ENCODE peak calls at places on chromosomes 3 and 15, in four cellular contexts. One of them, this sample, is unnamed.

GRCh38 chr3:133914839-133915600 is 19.3 kb upstream of the RAB6B start:
- DNase-seq in mesothelial cell of epicardium: no peak
- DNase-seq in stimulated activated CD8-positive, alpha-beta memory T cell treated with anti-CD3 and anti-CD28 coated beads, Interleukin-4, amount 100 ng/mL, for 1 hour: no peak
- DNase-seq in activated T-helper 1 cell treated with anti-CD3 and anti-CD28 coated beads, Interleukin-12 subunit alpha, Interleukin-12 subunit beta, Interleukin-2, Interleukin-4 antibody, amounts not matched to agents 30 ng/mL and 10 ng/mL and 1 ng/mL, durations not matched to agents 14 hours and 24 hours and 36 hours: no peak
- DNase-seq in this sample: no peak

GRCh38 chr15:50210462-50211264 is 28.7 kb downstream of the SLC27A2 start:
- DNase-seq in activated T-helper 1 cell treated with anti-CD3 and anti-CD28 coated beads, Interleukin-12 subunit alpha, Interleukin-12 subunit beta, Interleukin-2, Interleukin-4 antibody, amounts not matched to agents 30 ng/mL and 10 ng/mL and 1 ng/mL, durations not matched to agents 14 hours and 24 hours and 36 hours: no peak
- DNase-seq in mesothelial cell of epicardium: no peak
- DNase-seq in stimulated activated CD8-positive, alpha-beta memory T cell treated with anti-CD3 and anti-CD28 coated beads, Interleukin-4, amount 100 ng/mL, for 1 hour: no peak
- DNase-seq in this sample: no peak

GRCh38 chr3:113698891-113699465 is 2.5 kb upstream of the USF3 start:
- DNase-seq in mesothelial cell of epicardium: no peak
- DNase-seq in activated T-helper 1 cell treated with anti-CD3 and anti-CD28 coated beads, Interleukin-12 subunit alpha, Interleukin-12 subunit beta, Interleukin-2, Interleukin-4 antibody, amounts not matched to agents 30 ng/mL and 10 ng/mL and 1 ng/mL, durations not matched to agents 14 hours and 24 hours and 36 hours: no peak
- DNase-seq in stimulated activated CD8-positive, alpha-beta memory T cell treated with anti-CD3 and anti-CD28 coated beads, Interleukin-4, amount 100 ng/mL, for 1 hour: no peak
- DNase-seq in this sample: no peak

GRCh38 chr15:43204016-43204901 is 16.6 kb downstream of the EPB42 start:
- DNase-seq in activated T-helper 1 cell treated with anti-CD3 and anti-CD28 coated beads, Interleukin-12 subunit alpha, Interleukin-12 subunit beta, Interleukin-2, Interleukin-4 antibody, amounts not matched to agents 30 ng/mL and 10 ng/mL and 1 ng/mL, durations not matched to agents 14 hours and 24 hours and 36 hours: peak; percentile 24
- DNase-seq in stimulated activated CD8-positive, alpha-beta memory T cell treated with anti-CD3 and anti-CD28 coated beads, Interleukin-4, amount 100 ng/mL, for 1 hour: peak; percentile 24
- DNase-seq in mesothelial cell of epicardium: no peak
- DNase-seq in this sample: peak; percentile 73

GRCh38 chr3:111368061-111368460 is 173.9 kb upstream of the CD96 start:
- DNase-seq in mesothelial cell of epicardium: no peak
- DNase-seq in stimulated activated CD8-positive, alpha-beta memory T cell treated with anti-CD3 and anti-CD28 coated beads, Interleukin-4, amount 100 ng/mL, for 1 hour: no peak
- DNase-seq in activated T-helper 1 cell treated with anti-CD3 and anti-CD28 coated beads, Interleukin-12 subunit alpha, Interleukin-12 subunit beta, Interleukin-2, Interleukin-4 antibody, amounts not matched to agents 30 ng/mL and 10 ng/mL and 1 ng/mL, durations not matched to agents 14 hours and 24 hours and 36 hours: no peak
- DNase-seq in this sample: no peak

GRCh38 chr3:87398226-87398774 is 121.9 kb upstream of the POU1F1 start:
- DNase-seq in activated T-helper 1 cell treated with anti-CD3 and anti-CD28 coated beads, Interleukin-12 subunit alpha, Interleukin-12 subunit beta, Interleukin-2, Interleukin-4 antibody, amounts not matched to agents 30 ng/mL and 10 ng/mL and 1 ng/mL, durations not matched to agents 14 hours and 24 hours and 36 hours: no peak
- DNase-seq in mesothelial cell of epicardium: no peak
- DNase-seq in stimulated activated CD8-positive, alpha-beta memory T cell treated with anti-CD3 and anti-CD28 coated beads, Interleukin-4, amount 100 ng/mL, for 1 hour: no peak
- DNase-seq in this sample: no peak

GRCh38 chr3:48536116-48536515 is 20.5 kb downstream of the PFKFB4 start:
- DNase-seq in stimulated activated CD8-positive, alpha-beta memory T cell treated with anti-CD3 and anti-CD28 coated beads, Interleukin-4, amount 100 ng/mL, for 1 hour: no peak
- DNase-seq in mesothelial cell of epicardium: no peak
- DNase-seq in activated T-helper 1 cell treated with anti-CD3 and anti-CD28 coated beads, Interleukin-12 subunit alpha, Interleukin-12 subunit beta, Interleukin-2, Interleukin-4 antibody, amounts not matched to agents 30 ng/mL and 10 ng/mL and 1 ng/mL, durations not matched to agents 14 hours and 24 hours and 36 hours: no peak
- DNase-seq in this sample: no peak

GRCh38 chr15:57284535-57284934 is 91.8 kb upstream of the CGNL1 start:
- DNase-seq in activated T-helper 1 cell treated with anti-CD3 and anti-CD28 coated beads, Interleukin-12 subunit alpha, Interleukin-12 subunit beta, Interleukin-2, Interleukin-4 antibody, amounts not matched to agents 30 ng/mL and 10 ng/mL and 1 ng/mL, durations not matched to agents 14 hours and 24 hours and 36 hours: no peak
- DNase-seq in stimulated activated CD8-positive, alpha-beta memory T cell treated with anti-CD3 and anti-CD28 coated beads, Interleukin-4, amount 100 ng/mL, for 1 hour: no peak
- DNase-seq in mesothelial cell of epicardium: no peak
- DNase-seq in this sample: no peak

GRCh38 chr3:64939309-64939708 is 251.5 kb upstream of the ADAMTS9 start:
- DNase-seq in stimulated activated CD8-positive, alpha-beta memory T cell treated with anti-CD3 and anti-CD28 coated beads, Interleukin-4, amount 100 ng/mL, for 1 hour: no peak
- DNase-seq in activated T-helper 1 cell treated with anti-CD3 and anti-CD28 coated beads, Interleukin-12 subunit alpha, Interleukin-12 subunit beta, Interleukin-2, Interleukin-4 antibody, amounts not matched to agents 30 ng/mL and 10 ng/mL and 1 ng/mL, durations not matched to agents 14 hours and 24 hours and 36 hours: no peak
- DNase-seq in mesothelial cell of epicardium: no peak
- DNase-seq in this sample: no peak

GRCh38 chr3:195080125-195080524 is 190.8 kb downstream of the XXYLT1 start:
- DNase-seq in stimulated activated CD8-positive, alpha-beta memory T cell treated with anti-CD3 and anti-CD28 coated beads, Interleukin-4, amount 100 ng/mL, for 1 hour: no peak
- DNase-seq in activated T-helper 1 cell treated with anti-CD3 and anti-CD28 coated beads, Interleukin-12 subunit alpha, Interleukin-12 subunit beta, Interleukin-2, Interleukin-4 antibody, amounts not matched to agents 30 ng/mL and 10 ng/mL and 1 ng/mL, durations not matched to agents 14 hours and 24 hours and 36 hours: no peak
- DNase-seq in mesothelial cell of epicardium: no peak
- DNase-seq in this sample: no peak

GRCh38 chr15:80779658-80780415 is 667 bp downstream of the CEMIP start:
- DNase-seq in mesothelial cell of epicardium: no peak
- DNase-seq in stimulated activated CD8-positive, alpha-beta memory T cell treated with anti-CD3 and anti-CD28 coated beads, Interleukin-4, amount 100 ng/mL, for 1 hour: no peak
- DNase-seq in activated T-helper 1 cell treated with anti-CD3 and anti-CD28 coated beads, Interleukin-12 subunit alpha, Interleukin-12 subunit beta, Interleukin-2, Interleukin-4 antibody, amounts not matched to agents 30 ng/mL and 10 ng/mL and 1 ng/mL, durations not matched to agents 14 hours and 24 hours and 36 hours: no peak
- DNase-seq in this sample: peak; percentile 31

GRCh38 chr15:57509965-57510364 is 81.7 kb upstream of the MYZAP start:
- DNase-seq in activated T-helper 1 cell treated with anti-CD3 and anti-CD28 coated beads, Interleukin-12 subunit alpha, Interleukin-12 subunit beta, Interleukin-2, Interleukin-4 antibody, amounts not matched to agents 30 ng/mL and 10 ng/mL and 1 ng/mL, durations not matched to agents 14 hours and 24 hours and 36 hours: no peak
- DNase-seq in mesothelial cell of epicardium: no peak
- DNase-seq in stimulated activated CD8-positive, alpha-beta memory T cell treated with anti-CD3 and anti-CD28 coated beads, Interleukin-4, amount 100 ng/mL, for 1 hour: no peak
- DNase-seq in this sample: no peak

GRCh38 chr3:108416111-108416869 is 94.1 kb downstream of the MYH15 start:
- DNase-seq in stimulated activated CD8-positive, alpha-beta memory T cell treated with anti-CD3 and anti-CD28 coated beads, Interleukin-4, amount 100 ng/mL, for 1 hour: no peak
- DNase-seq in activated T-helper 1 cell treated with anti-CD3 and anti-CD28 coated beads, Interleukin-12 subunit alpha, Interleukin-12 subunit beta, Interleukin-2, Interleukin-4 antibody, amounts not matched to agents 30 ng/mL and 10 ng/mL and 1 ng/mL, durations not matched to agents 14 hours and 24 hours and 36 hours: no peak
- DNase-seq in mesothelial cell of epicardium: no peak
- DNase-seq in this sample: no peak

GRCh38 chr3:11154036-11154952 is at the start of gene HRH1:
- DNase-seq in mesothelial cell of epicardium: no peak
- DNase-seq in activated T-helper 1 cell treated with anti-CD3 and anti-CD28 coated beads, Interleukin-12 subunit alpha, Interleukin-12 subunit beta, Interleukin-2, Interleukin-4 antibody, amounts not matched to agents 30 ng/mL and 10 ng/mL and 1 ng/mL, durations not matched to agents 14 hours and 24 hours and 36 hours: no peak
- DNase-seq in stimulated activated CD8-positive, alpha-beta memory T cell treated with anti-CD3 and anti-CD28 coated beads, Interleukin-4, amount 100 ng/mL, for 1 hour: no peak
- DNase-seq in this sample: peak; percentile 30

GRCh38 chr3:69787436-69788168 is 48.3 kb downstream of the MITF start:
- DNase-seq in activated T-helper 1 cell treated with anti-CD3 and anti-CD28 coated beads, Interleukin-12 subunit alpha, Interleukin-12 subunit beta, Interleukin-2, Interleukin-4 antibody, amounts not matched to agents 30 ng/mL and 10 ng/mL and 1 ng/mL, durations not matched to agents 14 hours and 24 hours and 36 hours: no peak
- DNase-seq in stimulated activated CD8-positive, alpha-beta memory T cell treated with anti-CD3 and anti-CD28 coated beads, Interleukin-4, amount 100 ng/mL, for 1 hour: no peak
- DNase-seq in mesothelial cell of epicardium: no peak
- DNase-seq in this sample: no peak

GRCh38 chr3:115792206-115792955 is 169.1 kb downstream of the GAP43 start:
- DNase-seq in stimulated activated CD8-positive, alpha-beta memory T cell treated with anti-CD3 and anti-CD28 coated beads, Interleukin-4, amount 100 ng/mL, for 1 hour: no peak
- DNase-seq in mesothelial cell of epicardium: no peak
- DNase-seq in activated T-helper 1 cell treated with anti-CD3 and anti-CD28 coated beads, Interleukin-12 subunit alpha, Interleukin-12 subunit beta, Interleukin-2, Interleukin-4 antibody, amounts not matched to agents 30 ng/mL and 10 ng/mL and 1 ng/mL, durations not matched to agents 14 hours and 24 hours and 36 hours: peak; percentile 8
- DNase-seq in this sample: no peak

GRCh38 chr3:178353292-178353814 is 182.9 kb upstream of the KCNMB2 start:
- DNase-seq in mesothelial cell of epicardium: no peak
- DNase-seq in stimulated activated CD8-positive, alpha-beta memory T cell treated with anti-CD3 and anti-CD28 coated beads, Interleukin-4, amount 100 ng/mL, for 1 hour: no peak
- DNase-seq in activated T-helper 1 cell treated with anti-CD3 and anti-CD28 coated beads, Interleukin-12 subunit alpha, Interleukin-12 subunit beta, Interleukin-2, Interleukin-4 antibody, amounts not matched to agents 30 ng/mL and 10 ng/mL and 1 ng/mL, durations not matched to agents 14 hours and 24 hours and 36 hours: no peak
- DNase-seq in this sample: peak; percentile 15

GRCh38 chr3:177646749-177647148 is 449.5 kb upstream of the TBL1XR1 start:
- DNase-seq in stimulated activated CD8-positive, alpha-beta memory T cell treated with anti-CD3 and anti-CD28 coated beads, Interleukin-4, amount 100 ng/mL, for 1 hour: no peak
- DNase-seq in activated T-helper 1 cell treated with anti-CD3 and anti-CD28 coated beads, Interleukin-12 subunit alpha, Interleukin-12 subunit beta, Interleukin-2, Interleukin-4 antibody, amounts not matched to agents 30 ng/mL and 10 ng/mL and 1 ng/mL, durations not matched to agents 14 hours and 24 hours and 36 hours: peak; percentile 4
- DNase-seq in mesothelial cell of epicardium: no peak
- DNase-seq in this sample: no peak

GRCh38 chr15:39132071-39132470 is 448.8 kb upstream of the THBS1 start:
- DNase-seq in stimulated activated CD8-positive, alpha-beta memory T cell treated with anti-CD3 and anti-CD28 coated beads, Interleukin-4, amount 100 ng/mL, for 1 hour: no peak
- DNase-seq in mesothelial cell of epicardium: no peak
- DNase-seq in activated T-helper 1 cell treated with anti-CD3 and anti-CD28 coated beads, Interleukin-12 subunit alpha, Interleukin-12 subunit beta, Interleukin-2, Interleukin-4 antibody, amounts not matched to agents 30 ng/mL and 10 ng/mL and 1 ng/mL, durations not matched to agents 14 hours and 24 hours and 36 hours: no peak
- DNase-seq in this sample: no peak

GRCh38 chr3:128698211-128699011 is 27.6 kb upstream of the RAB7A start:
- DNase-seq in stimulated activated CD8-positive, alpha-beta memory T cell treated with anti-CD3 and anti-CD28 coated beads, Interleukin-4, amount 100 ng/mL, for 1 hour: no peak
- DNase-seq in activated T-helper 1 cell treated with anti-CD3 and anti-CD28 coated beads, Interleukin-12 subunit alpha, Interleukin-12 subunit beta, Interleukin-2, Interleukin-4 antibody, amounts not matched to agents 30 ng/mL and 10 ng/mL and 1 ng/mL, durations not matched to agents 14 hours and 24 hours and 36 hours: no peak
- DNase-seq in mesothelial cell of epicardium: peak; percentile 27
- DNase-seq in this sample: peak; percentile 50

GRCh38 chr15:36579792-36580431 is 486 bp downstream of the CDIN1 start:
- DNase-seq in activated T-helper 1 cell treated with anti-CD3 and anti-CD28 coated beads, Interleukin-12 subunit alpha, Interleukin-12 subunit beta, Interleukin-2, Interleukin-4 antibody, amounts not matched to agents 30 ng/mL and 10 ng/mL and 1 ng/mL, durations not matched to agents 14 hours and 24 hours and 36 hours: no peak
- DNase-seq in mesothelial cell of epicardium: no peak
- DNase-seq in stimulated activated CD8-positive, alpha-beta memory T cell treated with anti-CD3 and anti-CD28 coated beads, Interleukin-4, amount 100 ng/mL, for 1 hour: no peak
- DNase-seq in this sample: no peak

GRCh38 chr3:166071-166470 is 30.5 kb upstream of the CHL1 start:
- DNase-seq in stimulated activated CD8-positive, alpha-beta memory T cell treated with anti-CD3 and anti-CD28 coated beads, Interleukin-4, amount 100 ng/mL, for 1 hour: no peak
- DNase-seq in activated T-helper 1 cell treated with anti-CD3 and anti-CD28 coated beads, Interleukin-12 subunit alpha, Interleukin-12 subunit beta, Interleukin-2, Interleukin-4 antibody, amounts not matched to agents 30 ng/mL and 10 ng/mL and 1 ng/mL, durations not matched to agents 14 hours and 24 hours and 36 hours: no peak
- DNase-seq in mesothelial cell of epicardium: no peak
- DNase-seq in this sample: no peak

GRCh38 chr15:52351206-52351907 is 55.8 kb upstream of the MYO5C start:
- DNase-seq in mesothelial cell of epicardium: no peak
- DNase-seq in stimulated activated CD8-positive, alpha-beta memory T cell treated with anti-CD3 and anti-CD28 coated beads, Interleukin-4, amount 100 ng/mL, for 1 hour: no peak
- DNase-seq in activated T-helper 1 cell treated with anti-CD3 and anti-CD28 coated beads, Interleukin-12 subunit alpha, Interleukin-12 subunit beta, Interleukin-2, Interleukin-4 antibody, amounts not matched to agents 30 ng/mL and 10 ng/mL and 1 ng/mL, durations not matched to agents 14 hours and 24 hours and 36 hours: no peak
- DNase-seq in this sample: no peak

GRCh38 chr3:32325957-32326356 is 65.7 kb upstream of the CMTM7 start:
- DNase-seq in activated T-helper 1 cell treated with anti-CD3 and anti-CD28 coated beads, Interleukin-12 subunit alpha, Interleukin-12 subunit beta, Interleukin-2, Interleukin-4 antibody, amounts not matched to agents 30 ng/mL and 10 ng/mL and 1 ng/mL, durations not matched to agents 14 hours and 24 hours and 36 hours: no peak
- DNase-seq in stimulated activated CD8-positive, alpha-beta memory T cell treated with anti-CD3 and anti-CD28 coated beads, Interleukin-4, amount 100 ng/mL, for 1 hour: no peak
- DNase-seq in mesothelial cell of epicardium: no peak
- DNase-seq in this sample: peak; percentile 23

GRCh38 chr3:149214702-149215101 is 6.9 kb downstream of the CP start:
- DNase-seq in stimulated activated CD8-positive, alpha-beta memory T cell treated with anti-CD3 and anti-CD28 coated beads, Interleukin-4, amount 100 ng/mL, for 1 hour: no peak
- DNase-seq in mesothelial cell of epicardium: no peak
- DNase-seq in activated T-helper 1 cell treated with anti-CD3 and anti-CD28 coated beads, Interleukin-12 subunit alpha, Interleukin-12 subunit beta, Interleukin-2, Interleukin-4 antibody, amounts not matched to agents 30 ng/mL and 10 ng/mL and 1 ng/mL, durations not matched to agents 14 hours and 24 hours and 36 hours: no peak
- DNase-seq in this sample: no peak

GRCh38 chr3:106963446-106963845 is 413.8 kb upstream of the CCDC54 start:
- DNase-seq in activated T-helper 1 cell treated with anti-CD3 and anti-CD28 coated beads, Interleukin-12 subunit alpha, Interleukin-12 subunit beta, Interleukin-2, Interleukin-4 antibody, amounts not matched to agents 30 ng/mL and 10 ng/mL and 1 ng/mL, durations not matched to agents 14 hours and 24 hours and 36 hours: no peak
- DNase-seq in mesothelial cell of epicardium: no peak
- DNase-seq in stimulated activated CD8-positive, alpha-beta memory T cell treated with anti-CD3 and anti-CD28 coated beads, Interleukin-4, amount 100 ng/mL, for 1 hour: no peak
- DNase-seq in this sample: no peak

GRCh38 chr3:119240101-119240581 is 537 bp downstream of the B4GALT4 start:
- DNase-seq in activated T-helper 1 cell treated with anti-CD3 and anti-CD28 coated beads, Interleukin-12 subunit alpha, Interleukin-12 subunit beta, Interleukin-2, Interleukin-4 antibody, amounts not matched to agents 30 ng/mL and 10 ng/mL and 1 ng/mL, durations not matched to agents 14 hours and 24 hours and 36 hours: peak; percentile 28
- DNase-seq in stimulated activated CD8-positive, alpha-beta memory T cell treated with anti-CD3 and anti-CD28 coated beads, Interleukin-4, amount 100 ng/mL, for 1 hour: no peak
- DNase-seq in mesothelial cell of epicardium: no peak
- DNase-seq in this sample: peak; percentile 14

GRCh38 chr3:105493305-105493892 is 126.7 kb downstream of the ALCAM start:
- DNase-seq in mesothelial cell of epicardium: no peak
- DNase-seq in activated T-helper 1 cell treated with anti-CD3 and anti-CD28 coated beads, Interleukin-12 subunit alpha, Interleukin-12 subunit beta, Interleukin-2, Interleukin-4 antibody, amounts not matched to agents 30 ng/mL and 10 ng/mL and 1 ng/mL, durations not matched to agents 14 hours and 24 hours and 36 hours: no peak
- DNase-seq in stimulated activated CD8-positive, alpha-beta memory T cell treated with anti-CD3 and anti-CD28 coated beads, Interleukin-4, amount 100 ng/mL, for 1 hour: no peak
- DNase-seq in this sample: no peak

GRCh38 chr3:122332551-122332950 is 7.5 kb downstream of the CSTA start:
- DNase-seq in activated T-helper 1 cell treated with anti-CD3 and anti-CD28 coated beads, Interleukin-12 subunit alpha, Interleukin-12 subunit beta, Interleukin-2, Interleukin-4 antibody, amounts not matched to agents 30 ng/mL and 10 ng/mL and 1 ng/mL, durations not matched to agents 14 hours and 24 hours and 36 hours: no peak
- DNase-seq in stimulated activated CD8-positive, alpha-beta memory T cell treated with anti-CD3 and anti-CD28 coated beads, Interleukin-4, amount 100 ng/mL, for 1 hour: no peak
- DNase-seq in mesothelial cell of epicardium: no peak
- DNase-seq in this sample: no peak

GRCh38 chr3:8856721-8857120 is 87.3 kb upstream of the OXTR start:
- DNase-seq in activated T-helper 1 cell treated with anti-CD3 and anti-CD28 coated beads, Interleukin-12 subunit alpha, Interleukin-12 subunit beta, Interleukin-2, Interleukin-4 antibody, amounts not matched to agents 30 ng/mL and 10 ng/mL and 1 ng/mL, durations not matched to agents 14 hours and 24 hours and 36 hours: no peak
- DNase-seq in mesothelial cell of epicardium: no peak
- DNase-seq in stimulated activated CD8-positive, alpha-beta memory T cell treated with anti-CD3 and anti-CD28 coated beads, Interleukin-4, amount 100 ng/mL, for 1 hour: no peak
- DNase-seq in this sample: no peak

GRCh38 chr15:59105839-59106238 is 893 bp downstream of the CCNB2 start:
- DNase-seq in stimulated activated CD8-positive, alpha-beta memory T cell treated with anti-CD3 and anti-CD28 coated beads, Interleukin-4, amount 100 ng/mL, for 1 hour: no peak
- DNase-seq in mesothelial cell of epicardium: no peak
- DNase-seq in activated T-helper 1 cell treated with anti-CD3 and anti-CD28 coated beads, Interleukin-12 subunit alpha, Interleukin-12 subunit beta, Interleukin-2, Interleukin-4 antibody, amounts not matched to agents 30 ng/mL and 10 ng/mL and 1 ng/mL, durations not matched to agents 14 hours and 24 hours and 36 hours: no peak
- DNase-seq in this sample: peak; percentile 2

GRCh38 chr15:69718916-69719315 is 266.3 kb downstream of the RPLP1 start:
- DNase-seq in stimulated activated CD8-positive, alpha-beta memory T cell treated with anti-CD3 and anti-CD28 coated beads, Interleukin-4, amount 100 ng/mL, for 1 hour: no peak
- DNase-seq in mesothelial cell of epicardium: no peak
- DNase-seq in activated T-helper 1 cell treated with anti-CD3 and anti-CD28 coated beads, Interleukin-12 subunit alpha, Interleukin-12 subunit beta, Interleukin-2, Interleukin-4 antibody, amounts not matched to agents 30 ng/mL and 10 ng/mL and 1 ng/mL, durations not matched to agents 14 hours and 24 hours and 36 hours: no peak
- DNase-seq in this sample: no peak

GRCh38 chr3:127671523-127672428 is 976 bp upstream of the ABTB1 start:
- DNase-seq in mesothelial cell of epicardium: no peak
- DNase-seq in stimulated activated CD8-positive, alpha-beta memory T cell treated with anti-CD3 and anti-CD28 coated beads, Interleukin-4, amount 100 ng/mL, for 1 hour: no peak
- DNase-seq in activated T-helper 1 cell treated with anti-CD3 and anti-CD28 coated beads, Interleukin-12 subunit alpha, Interleukin-12 subunit beta, Interleukin-2, Interleukin-4 antibody, amounts not matched to agents 30 ng/mL and 10 ng/mL and 1 ng/mL, durations not matched to agents 14 hours and 24 hours and 36 hours: peak; percentile 17
- DNase-seq in this sample: peak; percentile 28

GRCh38 chr3:150384517-150385212 is 23.4 kb upstream of the TSC22D2 start:
- DNase-seq in activated T-helper 1 cell treated with anti-CD3 and anti-CD28 coated beads, Interleukin-12 subunit alpha, Interleukin-12 subunit beta, Interleukin-2, Interleukin-4 antibody, amounts not matched to agents 30 ng/mL and 10 ng/mL and 1 ng/mL, durations not matched to agents 14 hours and 24 hours and 36 hours: peak; percentile 36
- DNase-seq in stimulated activated CD8-positive, alpha-beta memory T cell treated with anti-CD3 and anti-CD28 coated beads, Interleukin-4, amount 100 ng/mL, for 1 hour: no peak
- DNase-seq in mesothelial cell of epicardium: no peak
- DNase-seq in this sample: no peak

GRCh38 chr15:29103825-29104565 is 165.6 kb downstream of the NSMCE3 start:
- DNase-seq in activated T-helper 1 cell treated with anti-CD3 and anti-CD28 coated beads, Interleukin-12 subunit alpha, Interleukin-12 subunit beta, Interleukin-2, Interleukin-4 antibody, amounts not matched to agents 30 ng/mL and 10 ng/mL and 1 ng/mL, durations not matched to agents 14 hours and 24 hours and 36 hours: peak; percentile 38
- DNase-seq in stimulated activated CD8-positive, alpha-beta memory T cell treated with anti-CD3 and anti-CD28 coated beads, Interleukin-4, amount 100 ng/mL, for 1 hour: no peak
- DNase-seq in mesothelial cell of epicardium: peak; percentile 70
- DNase-seq in this sample: peak; percentile 92

GRCh38 chr15:39287322-39288195 is 293.3 kb upstream of the THBS1 start:
- DNase-seq in activated T-helper 1 cell treated with anti-CD3 and anti-CD28 coated beads, Interleukin-12 subunit alpha, Interleukin-12 subunit beta, Interleukin-2, Interleukin-4 antibody, amounts not matched to agents 30 ng/mL and 10 ng/mL and 1 ng/mL, durations not matched to agents 14 hours and 24 hours and 36 hours: no peak
- DNase-seq in stimulated activated CD8-positive, alpha-beta memory T cell treated with anti-CD3 and anti-CD28 coated beads, Interleukin-4, amount 100 ng/mL, for 1 hour: no peak
- DNase-seq in mesothelial cell of epicardium: no peak
- DNase-seq in this sample: peak; percentile 5

GRCh38 chr15:92112711-92113110 is 259.2 kb downstream of the SLCO3A1 start:
- DNase-seq in mesothelial cell of epicardium: no peak
- DNase-seq in stimulated activated CD8-positive, alpha-beta memory T cell treated with anti-CD3 and anti-CD28 coated beads, Interleukin-4, amount 100 ng/mL, for 1 hour: no peak
- DNase-seq in activated T-helper 1 cell treated with anti-CD3 and anti-CD28 coated beads, Interleukin-12 subunit alpha, Interleukin-12 subunit beta, Interleukin-2, Interleukin-4 antibody, amounts not matched to agents 30 ng/mL and 10 ng/mL and 1 ng/mL, durations not matched to agents 14 hours and 24 hours and 36 hours: no peak
- DNase-seq in this sample: no peak

GRCh38 chr15:95712785-95713184 is 617.7 kb upstream of the NR2F2 start:
- DNase-seq in activated T-helper 1 cell treated with anti-CD3 and anti-CD28 coated beads, Interleukin-12 subunit alpha, Interleukin-12 subunit beta, Interleukin-2, Interleukin-4 antibody, amounts not matched to agents 30 ng/mL and 10 ng/mL and 1 ng/mL, durations not matched to agents 14 hours and 24 hours and 36 hours: no peak
- DNase-seq in mesothelial cell of epicardium: no peak
- DNase-seq in stimulated activated CD8-positive, alpha-beta memory T cell treated with anti-CD3 and anti-CD28 coated beads, Interleukin-4, amount 100 ng/mL, for 1 hour: no peak
- DNase-seq in this sample: no peak

GRCh38 chr15:70478251-70478990 is 284.9 kb downstream of the UACA start:
- DNase-seq in activated T-helper 1 cell treated with anti-CD3 and anti-CD28 coated beads, Interleukin-12 subunit alpha, Interleukin-12 subunit beta, Interleukin-2, Interleukin-4 antibody, amounts not matched to agents 30 ng/mL and 10 ng/mL and 1 ng/mL, durations not matched to agents 14 hours and 24 hours and 36 hours: no peak
- DNase-seq in mesothelial cell of epicardium: no peak
- DNase-seq in stimulated activated CD8-positive, alpha-beta memory T cell treated with anti-CD3 and anti-CD28 coated beads, Interleukin-4, amount 100 ng/mL, for 1 hour: no peak
- DNase-seq in this sample: no peak

GRCh38 chr15:55344206-55344605 is 25.2 kb downstream of the PIGB start:
- DNase-seq in activated T-helper 1 cell treated with anti-CD3 and anti-CD28 coated beads, Interleukin-12 subunit alpha, Interleukin-12 subunit beta, Interleukin-2, Interleukin-4 antibody, amounts not matched to agents 30 ng/mL and 10 ng/mL and 1 ng/mL, durations not matched to agents 14 hours and 24 hours and 36 hours: no peak
- DNase-seq in stimulated activated CD8-positive, alpha-beta memory T cell treated with anti-CD3 and anti-CD28 coated beads, Interleukin-4, amount 100 ng/mL, for 1 hour: no peak
- DNase-seq in mesothelial cell of epicardium: no peak
- DNase-seq in this sample: peak; percentile 18